ENCODE peak calls at places on chromosomes 2 and 18, in ten cellular contexts. One of them, this sample, is unnamed.

GRCh38 chr2:224165901-224166319 is 126.8 kb upstream of the SERPINE2 start:
- DNase-seq in WTC11: no peak
- DNase-seq in AG10803: peak; percentile 91
- DNase-seq in left ventricle myocardium inferior: no peak
- DNase-seq in hepatocyte: no peak
- DNase-seq in choroid plexus epithelial cell: no peak
- DNase-seq in breast epithelium: no peak
- DNase-seq in neural progenitor cell: no peak
- DNase-seq in GM23338: no peak
- DNase-seq in mammary epithelial cell: peak; percentile 22
- DNase-seq in this sample: no peak

GRCh38 chr2:217653240-217653639 is 349.6 kb downstream of the TNS1 start:
- DNase-seq in WTC11: no peak
- DNase-seq in AG10803: peak; percentile 95
- DNase-seq in left ventricle myocardium inferior: peak; percentile 26
- DNase-seq in hepatocyte: peak; percentile 76
- DNase-seq in choroid plexus epithelial cell: peak; percentile 85
- DNase-seq in breast epithelium: peak; percentile 55
- DNase-seq in neural progenitor cell: no peak
- DNase-seq in GM23338: no peak
- DNase-seq in mammary epithelial cell: peak; percentile 92
- DNase-seq in this sample: no peak

GRCh38 chr2:216318470-216318869 is 53.8 kb downstream of the MARCHF4 start:
- DNase-seq in WTC11: no peak
- DNase-seq in AG10803: no peak
- DNase-seq in left ventricle myocardium inferior: no peak
- DNase-seq in hepatocyte: no peak
- DNase-seq in choroid plexus epithelial cell: no peak
- DNase-seq in breast epithelium: no peak
- DNase-seq in neural progenitor cell: no peak
- DNase-seq in GM23338: peak; percentile 51
- DNase-seq in mammary epithelial cell: no peak
- DNase-seq in this sample: no peak

GRCh38 chr18:48151421-48152095 is 221.1 kb upstream of the SMAD2 start:
- DNase-seq in WTC11: no peak
- DNase-seq in AG10803: no peak
- DNase-seq in left ventricle myocardium inferior: no peak
- DNase-seq in hepatocyte: peak; percentile 37
- DNase-seq in choroid plexus epithelial cell: no peak
- DNase-seq in breast epithelium: no peak
- DNase-seq in neural progenitor cell: no peak
- DNase-seq in GM23338: no peak
- DNase-seq in mammary epithelial cell: no peak
- DNase-seq in this sample: no peak

GRCh38 chr18:63199743-63200241 is 119.8 kb downstream of the BCL2 start:
- DNase-seq in WTC11: no peak
- DNase-seq in AG10803: no peak
- DNase-seq in left ventricle myocardium inferior: no peak
- DNase-seq in hepatocyte: no peak
- DNase-seq in choroid plexus epithelial cell: peak; percentile 19
- DNase-seq in breast epithelium: no peak
- DNase-seq in neural progenitor cell: no peak
- DNase-seq in GM23338: no peak
- DNase-seq in mammary epithelial cell: no peak
- DNase-seq in this sample: no peak

GRCh38 chr18:39838831-39839230 is 2116.2 kb upstream of the PIK3C3 start:
- DNase-seq in WTC11: no peak
- DNase-seq in AG10803: no peak
- DNase-seq in left ventricle myocardium inferior: no peak
- DNase-seq in hepatocyte: no peak
- DNase-seq in choroid plexus epithelial cell: no peak
- DNase-seq in breast epithelium: no peak
- DNase-seq in neural progenitor cell: no peak
- DNase-seq in GM23338: no peak
- DNase-seq in mammary epithelial cell: no peak
- DNase-seq in this sample: no peak

GRCh38 chr2:70692256-70692655 is 75.7 kb downstream of the ADD2 start:
- DNase-seq in WTC11: no peak
- DNase-seq in AG10803: no peak
- DNase-seq in left ventricle myocardium inferior: no peak
- DNase-seq in hepatocyte: no peak
- DNase-seq in choroid plexus epithelial cell: no peak
- DNase-seq in breast epithelium: no peak
- DNase-seq in neural progenitor cell: no peak
- DNase-seq in GM23338: no peak
- DNase-seq in mammary epithelial cell: no peak
- DNase-seq in this sample: no peak

GRCh38 chr2:98445167-98445522 is 487 bp downstream of the INPP4A start:
- DNase-seq in WTC11: no peak
- DNase-seq in AG10803: peak; percentile 19
- DNase-seq in left ventricle myocardium inferior: no peak
- DNase-seq in hepatocyte: no peak
- DNase-seq in choroid plexus epithelial cell: no peak
- DNase-seq in breast epithelium: no peak
- DNase-seq in neural progenitor cell: no peak
- DNase-seq in GM23338: no peak
- DNase-seq in mammary epithelial cell: peak; percentile 24
- DNase-seq in this sample: no peak

GRCh38 chr2:183000846-183001245 is 37.4 kb downstream of the NCKAP1 start:
- DNase-seq in WTC11: no peak
- DNase-seq in AG10803: no peak
- DNase-seq in left ventricle myocardium inferior: no peak
- DNase-seq in hepatocyte: peak; percentile 9
- DNase-seq in choroid plexus epithelial cell: no peak
- DNase-seq in breast epithelium: no peak
- DNase-seq in neural progenitor cell: no peak
- DNase-seq in GM23338: no peak
- DNase-seq in mammary epithelial cell: no peak
- DNase-seq in this sample: no peak

GRCh38 chr2:208189782-208190181 is at the start of gene C2orf80:
- DNase-seq in WTC11: no peak
- DNase-seq in AG10803: no peak
- DNase-seq in left ventricle myocardium inferior: no peak
- DNase-seq in hepatocyte: no peak
- DNase-seq in choroid plexus epithelial cell: no peak
- DNase-seq in breast epithelium: no peak
- DNase-seq in neural progenitor cell: peak; percentile 65
- DNase-seq in GM23338: peak; percentile 52
- DNase-seq in mammary epithelial cell: no peak
- DNase-seq in this sample: no peak

GRCh38 chr2:222424281-222424728 is at the start of gene SGPP2:
- DNase-seq in WTC11: peak; percentile 67
- DNase-seq in AG10803: no peak
- DNase-seq in left ventricle myocardium inferior: peak; percentile 20
- DNase-seq in hepatocyte: peak; percentile 56
- DNase-seq in choroid plexus epithelial cell: no peak
- DNase-seq in breast epithelium: no peak
- DNase-seq in neural progenitor cell: peak; percentile 45
- DNase-seq in GM23338: peak; percentile 70
- DNase-seq in mammary epithelial cell: no peak
- DNase-seq in this sample: no peak

GRCh38 chr2:24909555-24910177 is 10.4 kb downstream of the ADCY3 start:
- DNase-seq in WTC11: no peak
- DNase-seq in AG10803: peak; percentile 89
- DNase-seq in left ventricle myocardium inferior: no peak
- DNase-seq in hepatocyte: no peak
- DNase-seq in choroid plexus epithelial cell: no peak
- DNase-seq in breast epithelium: peak; percentile 6
- DNase-seq in neural progenitor cell: no peak
- DNase-seq in GM23338: no peak
- DNase-seq in mammary epithelial cell: no peak
- DNase-seq in this sample: no peak

GRCh38 chr2:37920570-37920969 is 4.5 kb upstream of the RMDN2 start:
- DNase-seq in WTC11: no peak
- DNase-seq in AG10803: peak; percentile 25
- DNase-seq in left ventricle myocardium inferior: no peak
- DNase-seq in hepatocyte: no peak
- DNase-seq in choroid plexus epithelial cell: peak; percentile 83
- DNase-seq in breast epithelium: no peak
- DNase-seq in neural progenitor cell: no peak
- DNase-seq in GM23338: no peak
- DNase-seq in mammary epithelial cell: no peak
- DNase-seq in this sample: no peak

GRCh38 chr2:21912405-21912804 is 788.6 kb downstream of the TDRD15 start:
- DNase-seq in WTC11: no peak
- DNase-seq in AG10803: no peak
- DNase-seq in left ventricle myocardium inferior: no peak
- DNase-seq in hepatocyte: no peak
- DNase-seq in choroid plexus epithelial cell: no peak
- DNase-seq in breast epithelium: no peak
- DNase-seq in neural progenitor cell: no peak
- DNase-seq in GM23338: no peak
- DNase-seq in mammary epithelial cell: no peak
- DNase-seq in this sample: no peak

GRCh38 chr2:231530099-231531085 is at the start of gene NMUR1:
- DNase-seq in WTC11: peak; percentile 72
- DNase-seq in AG10803: no peak
- DNase-seq in left ventricle myocardium inferior: peak; percentile 74
- DNase-seq in hepatocyte: peak; percentile 72
- DNase-seq in choroid plexus epithelial cell: no peak
- DNase-seq in breast epithelium: no peak
- DNase-seq in neural progenitor cell: peak; percentile 83
- DNase-seq in GM23338: peak; percentile 80
- DNase-seq in mammary epithelial cell: no peak
- DNase-seq in this sample: no peak

GRCh38 chr2:231937057-231937456 is 10.9 kb upstream of the NPPC start:
- DNase-seq in WTC11: no peak
- DNase-seq in AG10803: no peak
- DNase-seq in left ventricle myocardium inferior: no peak
- DNase-seq in hepatocyte: no peak
- DNase-seq in choroid plexus epithelial cell: no peak
- DNase-seq in breast epithelium: no peak
- DNase-seq in neural progenitor cell: no peak
- DNase-seq in GM23338: no peak
- DNase-seq in mammary epithelial cell: no peak
- DNase-seq in this sample: no peak

GRCh38 chr2:171272039-171272438 is 111.3 kb upstream of the TLK1 start:
- DNase-seq in WTC11: no peak
- DNase-seq in AG10803: peak; percentile 94
- DNase-seq in left ventricle myocardium inferior: no peak
- DNase-seq in hepatocyte: peak; percentile 69
- DNase-seq in choroid plexus epithelial cell: peak; percentile 86
- DNase-seq in breast epithelium: no peak
- DNase-seq in neural progenitor cell: no peak
- DNase-seq in GM23338: no peak
- DNase-seq in mammary epithelial cell: peak; percentile 98
- DNase-seq in this sample: no peak

GRCh38 chr2:240898108-240898730 is 2.3 kb upstream of the MAB21L4 start:
- DNase-seq in WTC11: no peak
- DNase-seq in AG10803: no peak
- DNase-seq in left ventricle myocardium inferior: peak; percentile 53
- DNase-seq in hepatocyte: no peak
- DNase-seq in choroid plexus epithelial cell: no peak
- DNase-seq in breast epithelium: peak; percentile 66
- DNase-seq in neural progenitor cell: no peak
- DNase-seq in GM23338: no peak
- DNase-seq in mammary epithelial cell: peak; percentile 19
- DNase-seq in this sample: no peak

GRCh38 chr2:13686262-13686661 is 946.3 kb upstream of the LRATD1 start:
- DNase-seq in WTC11: no peak
- DNase-seq in AG10803: no peak
- DNase-seq in left ventricle myocardium inferior: no peak
- DNase-seq in hepatocyte: no peak
- DNase-seq in choroid plexus epithelial cell: no peak
- DNase-seq in breast epithelium: no peak
- DNase-seq in neural progenitor cell: no peak
- DNase-seq in GM23338: no peak
- DNase-seq in mammary epithelial cell: no peak
- DNase-seq in this sample: no peak
- TF ChIP-seq CTCF in WTC11: no peak
- TF ChIP-seq CTCF in AG10803: no peak
- TF ChIP-seq CTCF in left ventricle myocardium inferior: no peak
- TF ChIP-seq CTCF in hepatocyte: no peak
- TF ChIP-seq CTCF in choroid plexus epithelial cell: no peak
- TF ChIP-seq CTCF in breast epithelium: no peak
- TF ChIP-seq CTCF in neural progenitor cell: no peak
- TF ChIP-seq CTCF in GM23338: no peak
- TF ChIP-seq CTCF in mammary epithelial cell: no peak
- TF ChIP-seq CTCF in this sample: no peak

DNA sequence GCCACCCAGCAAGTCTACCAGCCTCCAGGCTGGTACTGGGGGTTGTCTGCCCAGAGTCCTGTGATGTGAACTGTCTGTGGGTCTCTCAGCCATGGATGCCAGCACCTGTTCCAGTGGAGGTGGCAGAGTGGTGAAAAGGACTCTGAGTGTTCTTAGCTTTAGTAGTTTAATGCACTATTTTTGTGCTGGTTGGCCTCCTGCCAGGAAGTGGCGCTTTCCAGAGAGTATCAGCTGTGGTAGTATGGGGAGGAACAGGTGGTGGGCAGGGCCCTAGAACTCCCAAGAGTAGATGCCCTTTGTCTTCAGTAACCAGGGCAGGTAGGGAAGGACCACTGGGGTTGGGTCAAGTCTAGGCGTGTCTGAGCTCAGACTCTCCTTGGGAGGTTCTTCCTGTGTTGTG is 356.7 kb downstream of the STK39 start:
- DNase-seq in WTC11: no peak
- DNase-seq in AG10803: no peak
- DNase-seq in left ventricle myocardium inferior: no peak
- DNase-seq in hepatocyte: no peak
- DNase-seq in choroid plexus epithelial cell: no peak
- DNase-seq in breast epithelium: no peak
- DNase-seq in neural progenitor cell: no peak
- DNase-seq in GM23338: no peak
- DNase-seq in mammary epithelial cell: no peak
- DNase-seq in this sample: no peak
- TF ChIP-seq CTCF in WTC11: no peak
- TF ChIP-seq CTCF in AG10803: no peak
- TF ChIP-seq CTCF in left ventricle myocardium inferior: no peak
- TF ChIP-seq CTCF in hepatocyte: no peak
- TF ChIP-seq CTCF in choroid plexus epithelial cell: no peak
- TF ChIP-seq CTCF in breast epithelium: no peak
- TF ChIP-seq CTCF in neural progenitor cell: no peak
- TF ChIP-seq CTCF in GM23338: no peak
- TF ChIP-seq CTCF in mammary epithelial cell: no peak
- TF ChIP-seq CTCF in this sample: no peak

GRCh38 chr2:14642499-14642898 is 10.0 kb downstream of the LRATD1 start:
- DNase-seq in WTC11: peak; percentile 10
- DNase-seq in AG10803: no peak
- DNase-seq in left ventricle myocardium inferior: no peak
- DNase-seq in hepatocyte: no peak
- DNase-seq in choroid plexus epithelial cell: no peak
- DNase-seq in breast epithelium: no peak
- DNase-seq in neural progenitor cell: no peak
- DNase-seq in GM23338: peak; percentile 54
- DNase-seq in mammary epithelial cell: no peak
- DNase-seq in this sample: no peak
- TF ChIP-seq CTCF in WTC11: peak; percentile 30
- TF ChIP-seq CTCF in AG10803: peak; percentile 8
- TF ChIP-seq CTCF in left ventricle myocardium inferior: no peak
- TF ChIP-seq CTCF in hepatocyte: no peak
- TF ChIP-seq CTCF in choroid plexus epithelial cell: no peak
- TF ChIP-seq CTCF in breast epithelium: no peak
- TF ChIP-seq CTCF in neural progenitor cell: peak; percentile 45
- TF ChIP-seq CTCF in GM23338: peak; percentile 68
- TF ChIP-seq CTCF in mammary epithelial cell: no peak
- TF ChIP-seq CTCF in this sample: no peak

GRCh38 chr2:239193925-239194687 is 206.7 kb downstream of the HDAC4 start:
- DNase-seq in WTC11: peak; percentile 42
- DNase-seq in AG10803: no peak
- DNase-seq in left ventricle myocardium inferior: no peak
- DNase-seq in hepatocyte: no peak
- DNase-seq in choroid plexus epithelial cell: peak; percentile 31
- DNase-seq in breast epithelium: peak; percentile 19
- DNase-seq in neural progenitor cell: peak; percentile 37
- DNase-seq in GM23338: peak; percentile 57
- DNase-seq in mammary epithelial cell: no peak
- DNase-seq in this sample: peak; percentile 50
- TF ChIP-seq CTCF in WTC11: no peak
- TF ChIP-seq CTCF in AG10803: peak; percentile 26
- TF ChIP-seq CTCF in left ventricle myocardium inferior: no peak
- TF ChIP-seq CTCF in hepatocyte: peak; percentile 14
- TF ChIP-seq CTCF in choroid plexus epithelial cell: peak; percentile 52
- TF ChIP-seq CTCF in breast epithelium: no peak
- TF ChIP-seq CTCF in neural progenitor cell: peak; percentile 51
- TF ChIP-seq CTCF in GM23338: peak; percentile 52
- TF ChIP-seq CTCF in mammary epithelial cell: no peak
- TF ChIP-seq CTCF in this sample: peak; percentile 25